ENCODE peak calls at places on chromosomes 7 and 10, in six cellular contexts. W, V, Z, P, H and E are unnamed samples.
A peak's percentile ranks its signal among the peaks of the same experiment; 100 is the strongest.

GRCh38 chr7:127415060-127415742 is 22.7 kb upstream of the ZNF800 start:
- DNase-seq in W (no peak), V (no peak), H (no peak), P (no peak), Z (no peak), E (no peak)

GRCh38 chr7:56046728-56047445 is 4.4 kb downstream of the PSPH start:
- DNase-seq in V (no peak), H (no peak), W (peak; percentile 3), P (peak; percentile 72), Z (peak; percentile 62), E (peak; percentile 88)

GRCh38 chr7:79245623-79246249 is 207.7 kb downstream of the MAGI2 start:
- DNase-seq in Z (no peak), P (no peak), V (no peak), H (no peak), W (no peak), E (no peak)

GRCh38 chr10:113267616-113268015 is 285.2 kb upstream of the HABP2 start:
- DNase-seq in Z (no peak), P (no peak), H (no peak), W (no peak), V (no peak), E (peak; percentile 36)

GRCh38 chr7:117755136-117755535 is 118.1 kb downstream of the CTTNBP2 start:
- DNase-seq in P (no peak), W (no peak), H (no peak), V (no peak), Z (no peak), E (no peak)

GRCh38 chr7:36568437-36568818 is 155.9 kb downstream of the AOAH start:
- DNase-seq in P (no peak), V (no peak), Z (no peak), H (no peak), W (no peak), E (no peak)

GRCh38 chr7:71193099-71193810 is 61.3 kb downstream of the GALNT17 start:
- DNase-seq in Z (no peak), H (no peak), V (no peak), W (no peak), P (no peak), E (no peak)

GRCh38 chr10:10353326-10353725 is 664.3 kb upstream of the CELF2 start:
- DNase-seq in Z (no peak), V (no peak), P (no peak), W (no peak), H (no peak), E (no peak)

GRCh38 chr7:87223666-87224065 is 4.1 kb upstream of the TMEM243 start:
- DNase-seq in P (no peak), H (no peak), Z (peak; percentile 74), V (no peak), W (no peak), E (peak; percentile 41)

GRCh38 chr10:114262478-114262877 is 23.4 kb downstream of the VWA2 start:
- DNase-seq in P (no peak), Z (no peak), H (no peak), W (peak; percentile 32), V (no peak), E (no peak)

GRCh38 chr10:5511231-5511884 is 12.0 kb upstream of the CALML5 start:
- DNase-seq in Z (no peak), H (no peak), P (no peak), V (no peak), W (peak; percentile 46), E (no peak)

GRCh38 chr7:149459540-149460433 is 1.1 kb downstream of the ZNF777 start:
- DNase-seq in H (no peak), P (no peak), W (no peak), V (peak; percentile 60), Z (peak; percentile 14), E (peak; percentile 41)

GRCh38 chr10:85646312-85646711 is 720.3 kb downstream of the GRID1 start:
- DNase-seq in V (no peak), P (no peak), Z (peak; percentile 70), W (no peak), H (no peak), E (no peak)

GRCh38 chr7:34747176-34747781 is 89.3 kb downstream of the NPSR1 start:
- DNase-seq in Z (no peak), W (no peak), V (no peak), H (no peak), P (no peak), E (no peak)

GRCh38 chr10:89389254-89389653 is 3.2 kb upstream of the IFIT1 start:
- DNase-seq in H (peak; percentile 22), P (no peak), Z (peak; percentile 36), W (no peak), V (no peak), E (peak; percentile 53)

GRCh38 chr10:49831352-49832040 is 69.4 kb upstream of the OGDHL start:
- DNase-seq in Z (peak; percentile 13), W (no peak), P (peak; percentile 17), V (no peak), H (no peak), E (peak; percentile 12)

GRCh38 chr10:43265799-43266721 is 805 bp downstream of the RASGEF1A start:
- DNase-seq in Z (peak; percentile 28), W (peak; percentile 70), P (no peak), V (no peak), H (no peak), E (no peak)

GRCh38 chr10:71812016-71812912 is 38.8 kb downstream of the PSAP start:
- DNase-seq in V (peak; percentile 81), P (no peak), W (peak; percentile 86), H (peak; percentile 10), Z (peak; percentile 55), E (peak; percentile 26)

GRCh38 chr7:6015917-6016652 is 7.0 kb downstream of the AIMP2 start:
- DNase-seq in V (no peak), Z (peak; percentile 43), W (peak; percentile 78), H (no peak), P (peak; percentile 91), E (peak; percentile 80)

GRCh38 chr7:26200113-26200443 is 468 bp downstream of the HNRNPA2B1 start:
- DNase-seq in W (peak; percentile 87), P (no peak), H (no peak), V (no peak), Z (peak; percentile 52), E (no peak)

GRCh38 chr7:26197153-26198115 is 3.1 kb downstream of the HNRNPA2B1 start:
- DNase-seq in W (no peak), H (no peak), V (peak; percentile 53), Z (peak; percentile 37), P (no peak), E (no peak)

GRCh38 chr7:26199301-26200112 is 1.0 kb downstream of the HNRNPA2B1 start:
- DNase-seq in H (no peak), V (peak; percentile 62), W (peak; percentile 82), Z (peak; percentile 49), P (no peak), E (no peak)

GRCh38 chr7:26198133-26198780 is 2.3 kb downstream of the HNRNPA2B1 start:
- DNase-seq in P (no peak), W (no peak), V (no peak), Z (peak; percentile 40), H (no peak), E (no peak)

GRCh38 chr7:26198781-26199169 is 1.8 kb downstream of the HNRNPA2B1 start:
- DNase-seq in P (no peak), H (no peak), Z (no peak), W (no peak), V (no peak), E (no peak)
- TF ChIP-seq CTCF in P (no peak), H (no peak), Z (no peak), W (no peak), V (no peak), E (no peak)

DNA sequence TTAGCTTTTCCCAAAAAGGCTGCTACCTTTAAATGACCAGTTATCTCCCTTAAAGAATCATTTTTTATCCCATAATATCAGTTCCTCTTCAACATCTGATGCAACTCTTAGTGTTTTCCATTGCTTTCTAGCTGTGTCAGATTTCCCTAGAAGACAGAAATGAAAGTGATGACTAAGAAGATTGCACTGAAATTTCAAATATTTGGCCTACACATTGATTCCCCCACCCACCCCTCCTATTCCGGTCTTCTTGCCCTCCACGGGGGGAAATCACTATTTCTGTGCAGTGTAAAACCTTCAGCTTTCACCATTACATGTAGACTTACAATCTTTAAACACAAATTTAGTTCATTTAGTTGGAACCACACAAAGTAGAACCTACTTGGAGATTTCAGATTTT is 63.7 kb upstream of the IL6 start:
- DNase-seq in V (no peak), W (no peak), H (no peak), Z (no peak), P (no peak), E (no peak)
- H3K4me3 ChIP-seq in V (no peak overlapping the region), W (no peak overlapping the region), H (no peak overlapping the region), Z (no peak overlapping the region), P (no peak overlapping the region), E (no peak overlapping the region)

GRCh38 chr10:101905241-101905640 is 61.6 kb upstream of the KCNIP2 start:
- DNase-seq in V (no peak), W (no peak), Z (peak; percentile 11), P (no peak), H (no peak), E (no peak)

GRCh38 chr10:101897633-101898032 is 54.0 kb upstream of the KCNIP2 start:
- DNase-seq in V (no peak), H (no peak), W (no peak), Z (peak; percentile 19), P (no peak), E (peak; percentile 57)

GRCh38 chr10:101902032-101902799 is 58.6 kb upstream of the KCNIP2 start:
- DNase-seq in P (no peak), H (no peak), W (no peak), Z (no peak), V (peak; percentile 44), E (no peak)

GRCh38 chr10:101903827-101904520 is 60.4 kb upstream of the KCNIP2 start:
- DNase-seq in H (no peak), Z (peak; percentile 23), V (peak; percentile 79), W (no peak), P (no peak), E (no peak)

DNA sequence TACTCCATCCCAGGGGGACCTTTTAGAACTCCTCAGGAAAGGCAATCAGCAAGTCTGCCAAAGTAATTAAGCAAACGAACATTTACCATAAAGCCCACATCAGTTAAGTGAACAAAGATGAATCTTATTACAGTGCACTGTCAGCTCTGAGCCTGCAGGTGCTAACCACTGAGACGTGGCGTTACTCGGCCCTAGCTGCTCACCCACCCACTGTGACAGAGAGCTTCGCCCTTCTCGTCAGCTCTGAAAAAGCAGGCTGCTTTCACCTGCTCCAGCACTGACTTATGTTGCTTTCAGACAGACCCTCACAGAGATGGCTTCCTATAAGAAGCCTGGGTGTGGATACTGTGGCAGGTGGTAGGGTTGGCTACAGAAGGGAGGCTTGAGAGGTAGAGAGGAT is 57.7 kb upstream of the KCNIP2 start:
- DNase-seq in H (no peak), Z (no peak), V (peak; percentile 74), W (no peak), P (no peak), E (no peak)
- TF ChIP-seq CTCF in H (no peak), Z (no peak), V (peak; percentile 37), W (no peak), P (no peak), E (no peak)

GRCh38 chr7:583410-584121 is 63.9 kb upstream of the PDGFA start:
- DNase-seq in W (no peak), V (no peak), P (no peak), Z (no peak), H (no peak), E (no peak)
- H3K4me3 ChIP-seq in W (peak overlapping the region; percentile 14), V (no peak overlapping the region), P (no peak overlapping the region), Z (no peak overlapping the region), H (no peak overlapping the region), E (no peak overlapping the region)